ENCODE peak calls at places on chromosomes 12 and 14, in four cellular contexts. One of them, this sample, is unnamed.

GRCh38 chr12:2099595-2099994 is 46.8 kb downstream of the CACNA1C start:
- DNase-seq in H1: no peak
- DNase-seq in AG04449: no peak
- DNase-seq in endothelial cell: no peak
- DNase-seq in this sample: no peak

GRCh38 chr12:88188180-88188579 is 46.1 kb downstream of the TMTC3 start:
- DNase-seq in AG04449: no peak
- DNase-seq in endothelial cell: no peak
- DNase-seq in H1: no peak
- DNase-seq in this sample: no peak

GRCh38 chr14:92217956-92218355 is 96.2 kb downstream of the CPSF2 start:
- DNase-seq in endothelial cell: no peak
- DNase-seq in H1: no peak
- DNase-seq in AG04449: peak
- DNase-seq in this sample: peak

GRCh38 chr14:99838555-99839193 is 45.5 kb downstream of the EML1 start:
- DNase-seq in endothelial cell: peak
- DNase-seq in H1: no peak
- DNase-seq in AG04449: no peak
- DNase-seq in this sample: peak

GRCh38 chr14:68695326-68695768 is 97.5 kb downstream of the ZFP36L1 start:
- DNase-seq in AG04449: peak
- DNase-seq in H1: no peak
- DNase-seq in endothelial cell: no peak
- DNase-seq in this sample: peak

GRCh38 chr12:99544457-99544856 is 103.1 kb upstream of the GARIN6 start:
- DNase-seq in endothelial cell: no peak
- DNase-seq in H1: no peak
- DNase-seq in AG04449: no peak
- DNase-seq in this sample: no peak

GRCh38 chr12:121240484-121241202 is 30.7 kb downstream of the P2RX4 start:
- DNase-seq in endothelial cell: no peak
- DNase-seq in H1: no peak
- DNase-seq in AG04449: no peak
- DNase-seq in this sample: peak

GRCh38 chr14:72451081-72451972 is 442.6 kb downstream of the DPF3 start:
- DNase-seq in AG04449: no peak
- DNase-seq in endothelial cell: peak
- DNase-seq in H1: no peak
- DNase-seq in this sample: no peak

GRCh38 chr14:79408696-79409095 is 802.6 kb downstream of the DIO2 start:
- DNase-seq in H1: no peak
- DNase-seq in AG04449: no peak
- DNase-seq in endothelial cell: no peak
- DNase-seq in this sample: no peak

GRCh38 chr14:90274019-90274418 is 17.7 kb downstream of the PSMC1 start:
- DNase-seq in AG04449: no peak
- DNase-seq in endothelial cell: no peak
- DNase-seq in H1: peak
- DNase-seq in this sample: no peak

GRCh38 chr12:86712425-86712843 is 456.2 kb upstream of the MGAT4C start:
- DNase-seq in endothelial cell: no peak
- DNase-seq in AG04449: peak
- DNase-seq in H1: no peak
- DNase-seq in this sample: peak

GRCh38 chr12:3432868-3433267 is 58.1 kb upstream of the PRMT8 start:
- DNase-seq in H1: no peak
- DNase-seq in AG04449: no peak
- DNase-seq in endothelial cell: no peak
- DNase-seq in this sample: no peak

GRCh38 chr12:4027412-4027811 is 154.2 kb upstream of the PARP11 start:
- DNase-seq in AG04449: no peak
- DNase-seq in endothelial cell: no peak
- DNase-seq in H1: no peak
- DNase-seq in this sample: no peak

GRCh38 chr14:100067971-100068959 is 3.0 kb downstream of the EVL start:
- DNase-seq in AG04449: no peak
- DNase-seq in endothelial cell: no peak
- DNase-seq in H1: no peak
- DNase-seq in this sample: no peak

GRCh38 chr14:99118046-99118721 is 153.8 kb downstream of the BCL11B start:
- DNase-seq in endothelial cell: no peak
- DNase-seq in AG04449: no peak
- DNase-seq in H1: no peak
- DNase-seq in this sample: no peak

GRCh38 chr14:20866963-20867362 is 24.2 kb upstream of the RNASE3 start:
- DNase-seq in H1: no peak
- DNase-seq in endothelial cell: peak
- DNase-seq in AG04449: no peak
- DNase-seq in this sample: no peak

GRCh38 chr14:59272633-59273032 is 84.2 kb downstream of the DAAM1 start:
- DNase-seq in H1: no peak
- DNase-seq in endothelial cell: no peak
- DNase-seq in AG04449: no peak
- DNase-seq in this sample: no peak

GRCh38 chr12:64976131-64976530 is 145.0 kb downstream of the WIF1 start:
- DNase-seq in AG04449: no peak
- DNase-seq in H1: no peak
- DNase-seq in endothelial cell: no peak
- DNase-seq in this sample: no peak

GRCh38 chr12:109544955-109545531 is 28.3 kb downstream of the MMAB start:
- DNase-seq in H1: no peak
- DNase-seq in endothelial cell: no peak
- DNase-seq in AG04449: no peak
- DNase-seq in this sample: no peak

GRCh38 chr12:7092229-7092985 is at the start of gene C1R:
- DNase-seq in AG04449: peak
- DNase-seq in endothelial cell: peak
- DNase-seq in H1: no peak
- DNase-seq in this sample: peak

GRCh38 chr12:32695787-32696186 is 16.7 kb downstream of the DNM1L start:
- DNase-seq in endothelial cell: no peak
- DNase-seq in H1: no peak
- DNase-seq in AG04449: no peak
- DNase-seq in this sample: no peak

GRCh38 chr12:95336387-95337067 is 118.9 kb downstream of the VEZT start:
- DNase-seq in H1: peak
- DNase-seq in AG04449: peak
- DNase-seq in endothelial cell: peak
- DNase-seq in this sample: peak

GRCh38 chr12:51907864-51908425 is 641 bp downstream of the ACVRL1 start:
- DNase-seq in AG04449: no peak
- DNase-seq in H1: no peak
- DNase-seq in endothelial cell: no peak
- DNase-seq in this sample: no peak

GRCh38 chr12:75542942-75543341 is 31.5 kb upstream of the KRR1 start:
- DNase-seq in endothelial cell: no peak
- DNase-seq in H1: no peak
- DNase-seq in AG04449: no peak
- DNase-seq in this sample: no peak

GRCh38 chr14:21069388-21070082 is 569 bp upstream of the ARHGEF40 start:
- DNase-seq in H1: no peak
- DNase-seq in AG04449: no peak
- DNase-seq in endothelial cell: peak
- DNase-seq in this sample: no peak

GRCh38 chr14:90726656-90727055 is 89.6 kb downstream of the TTC7B start:
- DNase-seq in AG04449: peak
- DNase-seq in H1: no peak
- DNase-seq in endothelial cell: no peak
- DNase-seq in this sample: no peak

GRCh38 chr12:38736821-38737220 is 168.6 kb downstream of the CPNE8 start:
- DNase-seq in endothelial cell: no peak
- DNase-seq in AG04449: no peak
- DNase-seq in H1: no peak
- DNase-seq in this sample: no peak

GRCh38 chr12:22880331-22880730 is 255.4 kb downstream of the ETNK1 start:
- DNase-seq in endothelial cell: no peak
- DNase-seq in AG04449: no peak
- DNase-seq in H1: no peak
- DNase-seq in this sample: no peak

GRCh38 chr12:65022960-65023359 is 98.1 kb downstream of the WIF1 start:
- DNase-seq in endothelial cell: no peak
- DNase-seq in AG04449: no peak
- DNase-seq in H1: no peak
- DNase-seq in this sample: no peak

GRCh38 chr12:3279415-3279780 is 202.2 kb downstream of the TSPAN9 start:
- DNase-seq in AG04449: no peak
- DNase-seq in endothelial cell: no peak
- DNase-seq in H1: no peak
- DNase-seq in this sample: no peak

GRCh38 chr12:53128780-53129747 is 25.8 kb downstream of the SOAT2 start:
- DNase-seq in endothelial cell: no peak
- DNase-seq in AG04449: no peak
- DNase-seq in H1: no peak
- DNase-seq in this sample: no peak

GRCh38 chr14:105629886-105630215 is 103.5 kb downstream of the TMEM121 start:
- DNase-seq in AG04449: no peak
- DNase-seq in endothelial cell: no peak
- DNase-seq in H1: no peak
- DNase-seq in this sample: no peak

GRCh38 chr12:42585175-42585845 is 4.2 kb downstream of the PRICKLE1 start:
- DNase-seq in endothelial cell: no peak
- DNase-seq in AG04449: no peak
- DNase-seq in H1: no peak
- DNase-seq in this sample: no peak

GRCh38 chr14:78154827-78155226 is 15.3 kb upstream of the NRXN3 start:
- DNase-seq in endothelial cell: no peak
- DNase-seq in H1: peak
- DNase-seq in AG04449: no peak
- DNase-seq in this sample: no peak

GRCh38 chr14:74618078-74618952 is 6.3 kb upstream of the LTBP2 start:
- DNase-seq in AG04449: no peak
- DNase-seq in endothelial cell: no peak
- DNase-seq in H1: no peak
- DNase-seq in this sample: no peak

GRCh38 chr12:93573552-93574223 is 1.2 kb downstream of the SOCS2 start:
- DNase-seq in H1: no peak
- DNase-seq in endothelial cell: no peak
- DNase-seq in AG04449: no peak
- DNase-seq in this sample: no peak

GRCh38 chr12:51218607-51219161 is 822 bp upstream of the POU6F1 start:
- DNase-seq in endothelial cell: no peak
- DNase-seq in AG04449: no peak
- DNase-seq in H1: no peak
- DNase-seq in this sample: no peak

GRCh38 chr14:84254205-84254788 is 1275.6 kb upstream of the FLRT2 start:
- DNase-seq in AG04449: no peak
- DNase-seq in H1: no peak
- DNase-seq in endothelial cell: peak
- DNase-seq in this sample: no peak

GRCh38 chr12:104641862-104642261 is 185.1 kb downstream of the CHST11 start:
- DNase-seq in endothelial cell: no peak
- DNase-seq in AG04449: no peak
- DNase-seq in H1: no peak
- DNase-seq in this sample: no peak
- TF ChIP-seq CTCF in endothelial cell: no peak
- TF ChIP-seq CTCF in AG04449: no peak
- TF ChIP-seq CTCF in H1: no peak
- TF ChIP-seq CTCF in this sample: no peak

DNA sequence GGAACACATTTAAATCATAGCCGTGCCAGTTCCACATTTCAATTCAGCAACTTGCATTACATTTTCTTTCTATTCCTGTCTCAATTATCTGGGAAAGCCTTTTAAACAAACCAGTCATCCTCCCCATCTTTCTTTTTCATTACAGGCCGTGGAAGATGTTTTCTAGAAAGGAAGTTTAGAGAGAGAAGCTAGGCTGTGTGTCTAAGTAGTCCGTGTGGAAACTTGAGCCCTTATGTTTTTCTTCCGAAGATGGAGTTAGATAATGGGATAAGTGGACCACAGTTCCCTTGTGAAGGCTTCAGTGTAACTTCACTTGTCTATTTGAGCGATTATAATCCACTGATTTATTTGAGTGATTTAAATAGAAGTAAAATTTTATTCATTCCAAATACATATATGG is 12.4 kb upstream of the PPM1H start:
- DNase-seq in endothelial cell: no peak
- DNase-seq in H1: no peak
- DNase-seq in AG04449: no peak
- DNase-seq in this sample: no peak
- TF ChIP-seq CTCF in endothelial cell: no peak
- TF ChIP-seq CTCF in H1: no peak
- TF ChIP-seq CTCF in AG04449: no peak
- TF ChIP-seq CTCF in this sample: no peak

GRCh38 chr12:54337280-54337842 is 12.4 kb downstream of the COPZ1 start:
- DNase-seq in H1: no peak
- DNase-seq in endothelial cell: no peak
- DNase-seq in AG04449: no peak
- DNase-seq in this sample: no peak
- TF ChIP-seq CTCF in H1: no peak
- TF ChIP-seq CTCF in endothelial cell: no peak
- TF ChIP-seq CTCF in AG04449: no peak
- TF ChIP-seq CTCF in this sample: peak

DNA sequence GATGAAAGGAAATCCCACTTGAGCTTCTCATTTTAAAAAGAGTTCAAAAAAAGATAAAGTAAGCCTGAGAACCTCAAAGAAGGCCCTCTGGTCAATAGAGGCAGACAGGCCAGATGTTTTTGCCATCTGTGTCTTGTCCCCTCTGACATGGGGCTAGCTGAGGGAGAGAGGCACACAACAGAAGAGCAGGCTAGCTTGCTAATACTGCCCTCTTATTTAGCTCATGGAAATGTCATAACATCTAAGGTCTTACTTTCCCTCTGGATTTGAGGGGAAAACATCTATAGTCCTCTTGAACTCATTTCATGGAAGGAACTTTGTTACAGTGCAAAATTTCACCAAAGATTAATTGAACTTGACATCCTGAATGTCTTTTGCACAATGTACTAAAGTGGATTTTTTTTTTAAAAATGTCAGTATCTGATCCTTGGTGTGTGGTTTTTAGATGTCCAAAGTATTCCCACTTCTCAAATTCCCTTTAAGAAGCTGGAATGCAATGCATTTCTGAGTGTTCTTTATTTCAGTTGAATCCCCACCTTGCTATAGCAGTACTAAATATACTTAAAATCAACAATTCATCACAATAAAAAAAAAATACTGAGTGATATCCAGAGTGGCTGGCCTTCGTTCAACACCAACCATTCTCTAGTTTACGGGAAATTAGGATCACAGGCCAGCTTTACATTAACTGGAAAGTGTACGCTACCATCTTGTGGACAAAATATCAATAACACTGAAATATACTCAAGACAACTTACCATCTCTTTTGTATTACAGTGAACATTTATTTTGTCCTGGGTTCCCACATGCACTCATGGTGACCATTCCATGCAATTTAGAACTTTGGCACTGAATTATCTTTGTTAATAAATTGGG is 176.6 kb downstream of the PAH start:
- DNase-seq in endothelial cell: peak
- DNase-seq in H1: no peak
- DNase-seq in AG04449: peak
- DNase-seq in this sample: peak
- TF ChIP-seq CTCF in endothelial cell: peak
- TF ChIP-seq CTCF in H1: no peak
- TF ChIP-seq CTCF in AG04449: peak
- TF ChIP-seq CTCF in this sample: peak

GRCh38 chr14:53955671-53956426 is 776 bp downstream of the BMP4 start:
- DNase-seq in endothelial cell: peak
- DNase-seq in H1: no peak
- DNase-seq in AG04449: no peak
- DNase-seq in this sample: no peak
- TF ChIP-seq CTCF in endothelial cell: no peak
- TF ChIP-seq CTCF in H1: no peak
- TF ChIP-seq CTCF in AG04449: no peak
- TF ChIP-seq CTCF in this sample: no peak

GRCh38 chr14:86961106-86961716 is 1031.8 kb downstream of the GALC start:
- DNase-seq in endothelial cell: peak
- DNase-seq in H1: no peak
- DNase-seq in AG04449: no peak
- DNase-seq in this sample: no peak
- TF ChIP-seq CTCF in endothelial cell: peak
- TF ChIP-seq CTCF in H1: peak
- TF ChIP-seq CTCF in AG04449: peak
- TF ChIP-seq CTCF in this sample: peak